ENCODE peak calls at places on chromosome 5, in six cellular contexts. One of them, this sample, is unnamed.

GRCh38 chr5:56815657-56816545 is 552 bp downstream of the MAP3K1 start:
- DNase-seq in GM12891: peak
- DNase-seq in HepG2: no peak
- DNase-seq in SK-N-SH: peak
- DNase-seq in H1: peak
- DNase-seq in GM12878: no peak
- DNase-seq in this sample: peak

GRCh38 chr5:148583421-148583965 is 70.8 kb downstream of the HTR4 start:
- DNase-seq in GM12891: no peak
- DNase-seq in HepG2: no peak
- DNase-seq in SK-N-SH: no peak
- DNase-seq in H1: no peak
- DNase-seq in GM12878: no peak
- DNase-seq in this sample: no peak

GRCh38 chr5:3394877-3395599 is 200.6 kb upstream of the IRX1 start:
- DNase-seq in GM12891: no peak
- DNase-seq in HepG2: no peak
- DNase-seq in SK-N-SH: no peak
- DNase-seq in H1: no peak
- DNase-seq in GM12878: no peak
- DNase-seq in this sample: no peak

GRCh38 chr5:133124891-133125290 is 73.1 kb downstream of the HSPA4 start:
- DNase-seq in GM12891: no peak
- DNase-seq in HepG2: no peak
- DNase-seq in SK-N-SH: no peak
- DNase-seq in H1: no peak
- DNase-seq in GM12878: no peak
- DNase-seq in this sample: no peak

GRCh38 chr5:65876496-65876895 is 49.9 kb upstream of the ERBIN start:
- DNase-seq in GM12891: no peak
- DNase-seq in HepG2: no peak
- DNase-seq in SK-N-SH: no peak
- DNase-seq in H1: no peak
- DNase-seq in GM12878: no peak
- DNase-seq in this sample: no peak

GRCh38 chr5:170479484-170479883 is 24.3 kb upstream of the KCNIP1 start:
- DNase-seq in GM12891: no peak
- DNase-seq in HepG2: no peak
- DNase-seq in SK-N-SH: no peak
- DNase-seq in H1: peak
- DNase-seq in GM12878: no peak
- DNase-seq in this sample: no peak

GRCh38 chr5:131226899-131227298 is 37.0 kb upstream of the CDC42SE2 start:
- DNase-seq in GM12891: no peak
- DNase-seq in HepG2: no peak
- DNase-seq in SK-N-SH: no peak
- DNase-seq in H1: no peak
- DNase-seq in GM12878: no peak
- DNase-seq in this sample: no peak

GRCh38 chr5:145938699-145939531 is 2.5 kb downstream of the SH3RF2 start:
- DNase-seq in GM12891: no peak
- DNase-seq in HepG2: no peak
- DNase-seq in SK-N-SH: peak
- DNase-seq in H1: no peak
- DNase-seq in GM12878: no peak
- DNase-seq in this sample: no peak

GRCh38 chr5:30376848-30377247 is 816.6 kb upstream of the CDH6 start:
- DNase-seq in GM12891: no peak
- DNase-seq in HepG2: no peak
- DNase-seq in SK-N-SH: no peak
- DNase-seq in H1: no peak
- DNase-seq in GM12878: no peak
- DNase-seq in this sample: no peak

GRCh38 chr5:128397878-128398277 is 140.2 kb downstream of the FBN2 start:
- DNase-seq in GM12891: no peak
- DNase-seq in HepG2: no peak
- DNase-seq in SK-N-SH: no peak
- DNase-seq in H1: no peak
- DNase-seq in GM12878: no peak
- DNase-seq in this sample: no peak

GRCh38 chr5:20102291-20102690 is 114.3 kb upstream of the CDH18 start:
- DNase-seq in GM12891: no peak
- DNase-seq in HepG2: no peak
- DNase-seq in SK-N-SH: no peak
- DNase-seq in H1: no peak
- DNase-seq in GM12878: no peak
- DNase-seq in this sample: no peak

GRCh38 chr5:109739741-109740140 is 50.0 kb downstream of the MAN2A1 start:
- DNase-seq in GM12891: no peak
- DNase-seq in HepG2: no peak
- DNase-seq in SK-N-SH: no peak
- DNase-seq in H1: no peak
- DNase-seq in GM12878: no peak
- DNase-seq in this sample: no peak

GRCh38 chr5:95283022-95283615 is 1.8 kb downstream of the MCTP1 start:
- DNase-seq in GM12891: no peak
- DNase-seq in HepG2: no peak
- DNase-seq in SK-N-SH: no peak
- DNase-seq in H1: no peak
- DNase-seq in GM12878: no peak
- DNase-seq in this sample: no peak

GRCh38 chr5:140312067-140312790 is 9.3 kb upstream of the PFDN1 start:
- DNase-seq in GM12891: no peak
- DNase-seq in HepG2: no peak
- DNase-seq in SK-N-SH: no peak
- DNase-seq in H1: no peak
- DNase-seq in GM12878: no peak
- DNase-seq in this sample: no peak

GRCh38 chr5:8628521-8628920 is 759.6 kb downstream of the MTRR start:
- DNase-seq in GM12891: no peak
- DNase-seq in HepG2: no peak
- DNase-seq in SK-N-SH: no peak
- DNase-seq in H1: no peak
- DNase-seq in GM12878: no peak
- DNase-seq in this sample: no peak

GRCh38 chr5:53123702-53124101 is 14.1 kb upstream of the MOCS2 start:
- DNase-seq in GM12891: no peak
- DNase-seq in HepG2: no peak
- DNase-seq in SK-N-SH: no peak
- DNase-seq in H1: no peak
- DNase-seq in GM12878: no peak
- DNase-seq in this sample: no peak

GRCh38 chr5:59099270-59099994 is 516.6 kb downstream of the RAB3C start:
- DNase-seq in GM12891: no peak
- DNase-seq in HepG2: peak
- DNase-seq in SK-N-SH: no peak
- DNase-seq in H1: no peak
- DNase-seq in GM12878: no peak
- DNase-seq in this sample: no peak

GRCh38 chr5:133109655-133110483 is 58.1 kb downstream of the HSPA4 start:
- DNase-seq in GM12891: no peak
- DNase-seq in HepG2: no peak
- DNase-seq in SK-N-SH: no peak
- DNase-seq in H1: peak
- DNase-seq in GM12878: no peak
- DNase-seq in this sample: no peak

GRCh38 chr5:163005949-163006348 is 431.4 kb upstream of the CCNG1 start:
- DNase-seq in GM12891: no peak
- DNase-seq in HepG2: no peak
- DNase-seq in SK-N-SH: no peak
- DNase-seq in H1: no peak
- DNase-seq in GM12878: no peak
- DNase-seq in this sample: no peak

GRCh38 chr5:172708183-172708505 is 62.9 kb downstream of the DUSP1 start:
- DNase-seq in GM12891: no peak
- DNase-seq in HepG2: no peak
- DNase-seq in SK-N-SH: no peak
- DNase-seq in H1: no peak
- DNase-seq in GM12878: no peak
- DNase-seq in this sample: no peak

GRCh38 chr5:137561572-137561971 is 62.4 kb upstream of the SPOCK1 start:
- DNase-seq in GM12891: no peak
- DNase-seq in HepG2: no peak
- DNase-seq in SK-N-SH: no peak
- DNase-seq in H1: no peak
- DNase-seq in GM12878: no peak
- DNase-seq in this sample: no peak

GRCh38 chr5:142015781-142016533 is 3.1 kb upstream of the GNPDA1 start:
- DNase-seq in GM12891: no peak
- DNase-seq in HepG2: no peak
- DNase-seq in SK-N-SH: no peak
- DNase-seq in H1: no peak
- DNase-seq in GM12878: no peak
- DNase-seq in this sample: no peak

GRCh38 chr5:78112931-78113330 is 181.6 kb downstream of the AP3B1 start:
- DNase-seq in GM12891: no peak
- DNase-seq in HepG2: no peak
- DNase-seq in SK-N-SH: no peak
- DNase-seq in H1: no peak
- DNase-seq in GM12878: no peak
- DNase-seq in this sample: no peak
- TF ChIP-seq TAF1 in GM12891: no peak
- TF ChIP-seq TAF1 in HepG2: no peak
- TF ChIP-seq TAF1 in SK-N-SH: no peak
- TF ChIP-seq TAF1 in H1: no peak
- TF ChIP-seq TAF1 in GM12878: no peak
- TF ChIP-seq TAF1 in this sample: no peak

GRCh38 chr5:149639718-149640117 is 58.4 kb downstream of the ARHGEF37 start:
- DNase-seq in GM12891: no peak
- DNase-seq in HepG2: no peak
- DNase-seq in SK-N-SH: peak
- DNase-seq in H1: no peak
- DNase-seq in GM12878: no peak
- DNase-seq in this sample: no peak

GRCh38 chr5:149641600-149641999 is 60.3 kb downstream of the ARHGEF37 start:
- DNase-seq in GM12891: no peak
- DNase-seq in HepG2: no peak
- DNase-seq in SK-N-SH: no peak
- DNase-seq in H1: no peak
- DNase-seq in GM12878: no peak
- DNase-seq in this sample: no peak

GRCh38 chr5:149638546-149639241 is 57.4 kb downstream of the ARHGEF37 start:
- DNase-seq in GM12891: no peak
- DNase-seq in HepG2: no peak
- DNase-seq in SK-N-SH: no peak
- DNase-seq in H1: no peak
- DNase-seq in GM12878: no peak
- DNase-seq in this sample: no peak

GRCh38 chr5:149640350-149640999 is 59.2 kb downstream of the ARHGEF37 start:
- DNase-seq in GM12891: no peak
- DNase-seq in HepG2: no peak
- DNase-seq in SK-N-SH: no peak
- DNase-seq in H1: no peak
- DNase-seq in GM12878: no peak
- DNase-seq in this sample: no peak

DNA sequence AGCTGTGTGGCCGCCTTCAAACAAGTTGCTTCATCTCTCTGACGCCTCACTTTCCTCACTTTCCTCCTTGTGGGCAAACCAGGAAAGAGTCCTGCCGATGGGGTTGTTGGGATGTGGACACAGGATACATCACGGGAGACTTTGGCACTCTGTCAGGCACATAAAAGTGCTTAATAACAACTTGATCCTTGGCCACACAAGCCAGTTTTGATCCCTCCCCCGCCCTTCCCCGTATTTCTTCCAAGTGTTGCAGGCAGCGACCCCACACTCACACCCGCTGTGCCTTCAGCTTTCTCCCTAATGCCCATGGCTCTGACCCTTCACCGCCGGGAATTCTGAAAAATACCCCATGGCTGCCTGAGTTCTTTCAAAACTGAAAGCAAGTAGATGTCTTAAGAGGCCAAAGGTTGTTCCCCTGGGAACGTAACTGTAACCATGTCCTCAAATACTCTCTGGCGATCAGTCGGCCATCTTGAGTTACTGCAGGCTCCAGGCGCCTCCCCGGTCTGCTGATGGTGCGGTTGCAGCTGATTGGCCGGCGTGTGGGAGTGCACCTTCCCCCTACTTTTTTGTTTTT is 59.8 kb downstream of the ARHGEF37 start:
- DNase-seq in GM12891: no peak
- DNase-seq in HepG2: peak
- DNase-seq in SK-N-SH: no peak
- DNase-seq in H1: no peak
- DNase-seq in GM12878: no peak
- DNase-seq in this sample: no peak
- TF ChIP-seq POLR2AphosphoS5 in GM12891: no peak
- TF ChIP-seq POLR2AphosphoS5 in HepG2: peak
- TF ChIP-seq POLR2AphosphoS5 in SK-N-SH: no peak
- TF ChIP-seq POLR2AphosphoS5 in H1: no peak
- TF ChIP-seq POLR2AphosphoS5 in GM12878: no peak
- TF ChIP-seq POLR2AphosphoS5 in this sample: no peak

GRCh38 chr5:62327138-62327537 is 21.1 kb downstream of the KIF2A start:
- DNase-seq in GM12891: no peak
- DNase-seq in HepG2: no peak
- DNase-seq in SK-N-SH: no peak
- DNase-seq in H1: no peak
- DNase-seq in GM12878: no peak
- DNase-seq in this sample: no peak
- TF ChIP-seq TAF1 in GM12891: no peak
- TF ChIP-seq TAF1 in HepG2: no peak
- TF ChIP-seq TAF1 in SK-N-SH: no peak
- TF ChIP-seq TAF1 in H1: no peak
- TF ChIP-seq TAF1 in GM12878: no peak
- TF ChIP-seq TAF1 in this sample: no peak

DNA sequence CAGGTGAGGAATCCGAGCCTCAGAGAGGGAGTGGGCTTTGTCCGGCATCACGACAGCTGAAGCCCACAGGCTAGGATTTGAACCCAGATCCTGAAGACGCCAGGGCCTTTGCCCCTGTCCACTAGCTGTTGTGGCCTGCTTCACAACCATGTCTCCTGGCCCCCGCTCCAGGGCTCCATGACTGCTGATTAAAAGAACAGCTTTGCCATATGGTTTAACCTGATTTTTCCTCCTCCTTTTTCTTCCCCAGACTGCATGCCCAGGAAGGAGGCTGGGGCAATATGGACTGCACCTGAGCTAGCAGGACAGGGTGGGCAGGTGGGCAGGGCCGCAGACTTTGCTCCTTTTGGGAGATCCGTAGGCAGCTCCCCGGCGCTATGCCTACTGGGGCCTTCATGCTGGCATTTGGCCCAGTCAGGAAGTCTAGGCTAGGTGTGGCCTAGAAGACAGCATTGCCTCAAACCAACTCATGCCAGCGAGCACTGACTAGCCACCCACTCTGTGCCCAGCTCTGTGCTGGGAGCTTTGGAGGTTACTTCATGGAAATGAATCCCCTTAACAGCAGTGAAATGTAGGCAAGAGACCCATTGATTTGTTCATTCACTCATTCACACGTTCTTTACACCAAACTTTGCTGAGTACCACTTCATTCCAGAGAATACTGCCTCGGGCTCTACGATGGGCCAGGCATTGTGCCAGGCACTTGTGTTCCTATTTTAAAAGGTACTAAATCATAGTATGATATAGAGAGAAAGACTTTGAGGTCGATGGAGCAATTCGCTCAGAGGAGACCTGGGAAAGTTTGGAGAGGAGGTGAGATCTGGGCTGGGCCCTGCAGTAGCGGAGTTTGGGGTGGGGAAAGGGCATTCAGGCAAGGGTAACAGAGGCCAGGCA is 94.2 kb upstream of the CPEB4 start:
- DNase-seq in GM12891: no peak
- DNase-seq in HepG2: peak
- DNase-seq in SK-N-SH: no peak
- DNase-seq in H1: no peak
- DNase-seq in GM12878: no peak
- DNase-seq in this sample: no peak
- TF ChIP-seq POLR2AphosphoS5 in GM12891: no peak
- TF ChIP-seq POLR2AphosphoS5 in HepG2: no peak
- TF ChIP-seq POLR2AphosphoS5 in SK-N-SH: no peak
- TF ChIP-seq POLR2AphosphoS5 in H1: no peak
- TF ChIP-seq POLR2AphosphoS5 in GM12878: no peak
- TF ChIP-seq POLR2AphosphoS5 in this sample: no peak